ENCODE peak calls at places on chromosomes 7 and 10, in nine cellular contexts. One of them, this sample, is unnamed.

GRCh38 chr10:27525819-27526218 is 21.7 kb downstream of the RAB18 start:
- DNase-seq in stimulated activated CD4-positive, alpha-beta T cell treated with anti-CD3 and anti-CD28 coated beads, Interleukin-4, amount 100 ng/mL, for 4 hours: no peak
- DNase-seq in CD8-positive, alpha-beta memory T cell: no peak
- DNase-seq in GM13976: no peak
- DNase-seq in stimulated activated CD8-positive, alpha-beta memory T cell treated with anti-CD3 and anti-CD28 coated beads, Interleukin-2, amount 100 ng/mL, for 1 hour: no peak
- DNase-seq in dermis blood vessel endothelial cell: no peak
- DNase-seq in activated gamma-delta T cell: no peak
- DNase-seq in NT2/D1: no peak
- DNase-seq in NCI-H1105 treated with DMSO at 0.1 percent for 48 hours: no peak
- DNase-seq in this sample: no peak

GRCh38 chr7:99498546-99498944 is 1.5 kb downstream of the ZNF394 start:
- DNase-seq in stimulated activated CD4-positive, alpha-beta T cell treated with anti-CD3 and anti-CD28 coated beads, Interleukin-4, amount 100 ng/mL, for 4 hours: no peak
- DNase-seq in CD8-positive, alpha-beta memory T cell: no peak
- DNase-seq in GM13976: no peak
- DNase-seq in stimulated activated CD8-positive, alpha-beta memory T cell treated with anti-CD3 and anti-CD28 coated beads, Interleukin-2, amount 100 ng/mL, for 1 hour: no peak
- DNase-seq in dermis blood vessel endothelial cell: no peak
- DNase-seq in activated gamma-delta T cell: no peak
- DNase-seq in NT2/D1: no peak
- DNase-seq in NCI-H1105 treated with DMSO at 0.1 percent for 48 hours: no peak
- DNase-seq in this sample: no peak

GRCh38 chr10:84179059-84179710 is 5.6 kb downstream of the GPR15LG start:
- DNase-seq in stimulated activated CD4-positive, alpha-beta T cell treated with anti-CD3 and anti-CD28 coated beads, Interleukin-4, amount 100 ng/mL, for 4 hours: no peak
- DNase-seq in CD8-positive, alpha-beta memory T cell: peak; percentile 72
- DNase-seq in GM13976: peak; percentile 66
- DNase-seq in stimulated activated CD8-positive, alpha-beta memory T cell treated with anti-CD3 and anti-CD28 coated beads, Interleukin-2, amount 100 ng/mL, for 1 hour: no peak
- DNase-seq in dermis blood vessel endothelial cell: no peak
- DNase-seq in activated gamma-delta T cell: no peak
- DNase-seq in NT2/D1: no peak
- DNase-seq in NCI-H1105 treated with DMSO at 0.1 percent for 48 hours: peak; percentile 69
- DNase-seq in this sample: peak; percentile 24

GRCh38 chr10:55183993-55184392 is 383.0 kb upstream of the PCDH15 start:
- DNase-seq in stimulated activated CD4-positive, alpha-beta T cell treated with anti-CD3 and anti-CD28 coated beads, Interleukin-4, amount 100 ng/mL, for 4 hours: no peak
- DNase-seq in CD8-positive, alpha-beta memory T cell: no peak
- DNase-seq in GM13976: no peak
- DNase-seq in stimulated activated CD8-positive, alpha-beta memory T cell treated with anti-CD3 and anti-CD28 coated beads, Interleukin-2, amount 100 ng/mL, for 1 hour: no peak
- DNase-seq in dermis blood vessel endothelial cell: no peak
- DNase-seq in activated gamma-delta T cell: no peak
- DNase-seq in NT2/D1: no peak
- DNase-seq in NCI-H1105 treated with DMSO at 0.1 percent for 48 hours: no peak
- DNase-seq in this sample: no peak

GRCh38 chr7:42883950-42884349 is 27.9 kb downstream of the C7orf25 start:
- DNase-seq in stimulated activated CD4-positive, alpha-beta T cell treated with anti-CD3 and anti-CD28 coated beads, Interleukin-4, amount 100 ng/mL, for 4 hours: no peak
- DNase-seq in CD8-positive, alpha-beta memory T cell: no peak
- DNase-seq in GM13976: no peak
- DNase-seq in stimulated activated CD8-positive, alpha-beta memory T cell treated with anti-CD3 and anti-CD28 coated beads, Interleukin-2, amount 100 ng/mL, for 1 hour: no peak
- DNase-seq in dermis blood vessel endothelial cell: no peak
- DNase-seq in activated gamma-delta T cell: no peak
- DNase-seq in NT2/D1: no peak
- DNase-seq in NCI-H1105 treated with DMSO at 0.1 percent for 48 hours: no peak
- DNase-seq in this sample: no peak

GRCh38 chr7:55272328-55272727 is 92.8 kb upstream of the LANCL2 start:
- DNase-seq in stimulated activated CD4-positive, alpha-beta T cell treated with anti-CD3 and anti-CD28 coated beads, Interleukin-4, amount 100 ng/mL, for 4 hours: no peak
- DNase-seq in CD8-positive, alpha-beta memory T cell: no peak
- DNase-seq in GM13976: no peak
- DNase-seq in stimulated activated CD8-positive, alpha-beta memory T cell treated with anti-CD3 and anti-CD28 coated beads, Interleukin-2, amount 100 ng/mL, for 1 hour: no peak
- DNase-seq in dermis blood vessel endothelial cell: no peak
- DNase-seq in activated gamma-delta T cell: no peak
- DNase-seq in NT2/D1: no peak
- DNase-seq in NCI-H1105 treated with DMSO at 0.1 percent for 48 hours: no peak
- DNase-seq in this sample: no peak

GRCh38 chr7:127504715-127505114 is 80.7 kb downstream of the GCC1 start:
- DNase-seq in stimulated activated CD4-positive, alpha-beta T cell treated with anti-CD3 and anti-CD28 coated beads, Interleukin-4, amount 100 ng/mL, for 4 hours: peak; percentile 2
- DNase-seq in CD8-positive, alpha-beta memory T cell: peak; percentile 48
- DNase-seq in GM13976: peak; percentile 22
- DNase-seq in stimulated activated CD8-positive, alpha-beta memory T cell treated with anti-CD3 and anti-CD28 coated beads, Interleukin-2, amount 100 ng/mL, for 1 hour: no peak
- DNase-seq in dermis blood vessel endothelial cell: peak; percentile 35
- DNase-seq in activated gamma-delta T cell: no peak
- DNase-seq in NT2/D1: peak; percentile 32
- DNase-seq in NCI-H1105 treated with DMSO at 0.1 percent for 48 hours: no peak
- DNase-seq in this sample: no peak

GRCh38 chr7:82527831-82528230 is 84.3 kb upstream of the CACNA2D1 start:
- DNase-seq in stimulated activated CD4-positive, alpha-beta T cell treated with anti-CD3 and anti-CD28 coated beads, Interleukin-4, amount 100 ng/mL, for 4 hours: no peak
- DNase-seq in CD8-positive, alpha-beta memory T cell: no peak
- DNase-seq in GM13976: no peak
- DNase-seq in stimulated activated CD8-positive, alpha-beta memory T cell treated with anti-CD3 and anti-CD28 coated beads, Interleukin-2, amount 100 ng/mL, for 1 hour: no peak
- DNase-seq in dermis blood vessel endothelial cell: no peak
- DNase-seq in activated gamma-delta T cell: no peak
- DNase-seq in NT2/D1: no peak
- DNase-seq in NCI-H1105 treated with DMSO at 0.1 percent for 48 hours: no peak
- DNase-seq in this sample: no peak

GRCh38 chr7:114865564-114865963 is 56.3 kb upstream of the MDFIC start:
- DNase-seq in stimulated activated CD4-positive, alpha-beta T cell treated with anti-CD3 and anti-CD28 coated beads, Interleukin-4, amount 100 ng/mL, for 4 hours: peak; percentile 56
- DNase-seq in CD8-positive, alpha-beta memory T cell: peak; percentile 72
- DNase-seq in GM13976: peak; percentile 19
- DNase-seq in stimulated activated CD8-positive, alpha-beta memory T cell treated with anti-CD3 and anti-CD28 coated beads, Interleukin-2, amount 100 ng/mL, for 1 hour: peak; percentile 26
- DNase-seq in dermis blood vessel endothelial cell: peak; percentile 76
- DNase-seq in activated gamma-delta T cell: no peak
- DNase-seq in NT2/D1: peak; percentile 49
- DNase-seq in NCI-H1105 treated with DMSO at 0.1 percent for 48 hours: no peak
- DNase-seq in this sample: no peak

GRCh38 chr10:26627320-26627719 is 70.2 kb upstream of the PDSS1 start:
- DNase-seq in stimulated activated CD4-positive, alpha-beta T cell treated with anti-CD3 and anti-CD28 coated beads, Interleukin-4, amount 100 ng/mL, for 4 hours: no peak
- DNase-seq in CD8-positive, alpha-beta memory T cell: no peak
- DNase-seq in GM13976: no peak
- DNase-seq in stimulated activated CD8-positive, alpha-beta memory T cell treated with anti-CD3 and anti-CD28 coated beads, Interleukin-2, amount 100 ng/mL, for 1 hour: no peak
- DNase-seq in dermis blood vessel endothelial cell: no peak
- DNase-seq in activated gamma-delta T cell: no peak
- DNase-seq in NT2/D1: peak; percentile 25
- DNase-seq in NCI-H1105 treated with DMSO at 0.1 percent for 48 hours: no peak
- DNase-seq in this sample: no peak

GRCh38 chr10:59265140-59265539 is 88.7 kb downstream of the PHYHIPL start:
- DNase-seq in stimulated activated CD4-positive, alpha-beta T cell treated with anti-CD3 and anti-CD28 coated beads, Interleukin-4, amount 100 ng/mL, for 4 hours: no peak
- DNase-seq in CD8-positive, alpha-beta memory T cell: no peak
- DNase-seq in GM13976: no peak
- DNase-seq in stimulated activated CD8-positive, alpha-beta memory T cell treated with anti-CD3 and anti-CD28 coated beads, Interleukin-2, amount 100 ng/mL, for 1 hour: no peak
- DNase-seq in dermis blood vessel endothelial cell: no peak
- DNase-seq in activated gamma-delta T cell: no peak
- DNase-seq in NT2/D1: no peak
- DNase-seq in NCI-H1105 treated with DMSO at 0.1 percent for 48 hours: no peak
- DNase-seq in this sample: no peak

GRCh38 chr10:117544729-117545140 is 2.2 kb downstream of the EMX2 start:
- DNase-seq in stimulated activated CD4-positive, alpha-beta T cell treated with anti-CD3 and anti-CD28 coated beads, Interleukin-4, amount 100 ng/mL, for 4 hours: no peak
- DNase-seq in CD8-positive, alpha-beta memory T cell: no peak
- DNase-seq in GM13976: peak; percentile 22
- DNase-seq in stimulated activated CD8-positive, alpha-beta memory T cell treated with anti-CD3 and anti-CD28 coated beads, Interleukin-2, amount 100 ng/mL, for 1 hour: no peak
- DNase-seq in dermis blood vessel endothelial cell: no peak
- DNase-seq in activated gamma-delta T cell: no peak
- DNase-seq in NT2/D1: no peak
- DNase-seq in NCI-H1105 treated with DMSO at 0.1 percent for 48 hours: no peak
- DNase-seq in this sample: no peak

GRCh38 chr7:106766551-106766950 is 98.5 kb upstream of the PIK3CG start:
- DNase-seq in stimulated activated CD4-positive, alpha-beta T cell treated with anti-CD3 and anti-CD28 coated beads, Interleukin-4, amount 100 ng/mL, for 4 hours: no peak
- DNase-seq in CD8-positive, alpha-beta memory T cell: no peak
- DNase-seq in GM13976: no peak
- DNase-seq in stimulated activated CD8-positive, alpha-beta memory T cell treated with anti-CD3 and anti-CD28 coated beads, Interleukin-2, amount 100 ng/mL, for 1 hour: no peak
- DNase-seq in dermis blood vessel endothelial cell: no peak
- DNase-seq in activated gamma-delta T cell: no peak
- DNase-seq in NT2/D1: no peak
- DNase-seq in NCI-H1105 treated with DMSO at 0.1 percent for 48 hours: no peak
- DNase-seq in this sample: no peak

GRCh38 chr7:102916426-102916825 is 3.6 kb downstream of the LRRC17 start:
- DNase-seq in stimulated activated CD4-positive, alpha-beta T cell treated with anti-CD3 and anti-CD28 coated beads, Interleukin-4, amount 100 ng/mL, for 4 hours: no peak
- DNase-seq in CD8-positive, alpha-beta memory T cell: no peak
- DNase-seq in GM13976: no peak
- DNase-seq in stimulated activated CD8-positive, alpha-beta memory T cell treated with anti-CD3 and anti-CD28 coated beads, Interleukin-2, amount 100 ng/mL, for 1 hour: no peak
- DNase-seq in dermis blood vessel endothelial cell: peak; percentile 38
- DNase-seq in activated gamma-delta T cell: no peak
- DNase-seq in NT2/D1: no peak
- DNase-seq in NCI-H1105 treated with DMSO at 0.1 percent for 48 hours: no peak
- DNase-seq in this sample: no peak

GRCh38 chr10:26334932-26335573 is 103.1 kb upstream of the APBB1IP start:
- DNase-seq in stimulated activated CD4-positive, alpha-beta T cell treated with anti-CD3 and anti-CD28 coated beads, Interleukin-4, amount 100 ng/mL, for 4 hours: peak; percentile 52
- DNase-seq in CD8-positive, alpha-beta memory T cell: peak; percentile 76
- DNase-seq in GM13976: peak; percentile 64
- DNase-seq in stimulated activated CD8-positive, alpha-beta memory T cell treated with anti-CD3 and anti-CD28 coated beads, Interleukin-2, amount 100 ng/mL, for 1 hour: peak; percentile 37
- DNase-seq in dermis blood vessel endothelial cell: peak; percentile 50
- DNase-seq in activated gamma-delta T cell: no peak
- DNase-seq in NT2/D1: peak; percentile 56
- DNase-seq in NCI-H1105 treated with DMSO at 0.1 percent for 48 hours: peak; percentile 41
- DNase-seq in this sample: no peak

GRCh38 chr10:113961261-113961938 is 82.3 kb upstream of the ADRB1 start:
- DNase-seq in stimulated activated CD4-positive, alpha-beta T cell treated with anti-CD3 and anti-CD28 coated beads, Interleukin-4, amount 100 ng/mL, for 4 hours: peak; percentile 60
- DNase-seq in CD8-positive, alpha-beta memory T cell: peak; percentile 89
- DNase-seq in GM13976: peak; percentile 67
- DNase-seq in stimulated activated CD8-positive, alpha-beta memory T cell treated with anti-CD3 and anti-CD28 coated beads, Interleukin-2, amount 100 ng/mL, for 1 hour: peak; percentile 3
- DNase-seq in dermis blood vessel endothelial cell: no peak
- DNase-seq in activated gamma-delta T cell: no peak
- DNase-seq in NT2/D1: no peak
- DNase-seq in NCI-H1105 treated with DMSO at 0.1 percent for 48 hours: no peak
- DNase-seq in this sample: no peak

GRCh38 chr10:116097239-116097751 is 175.7 kb downstream of the GFRA1 start:
- DNase-seq in stimulated activated CD4-positive, alpha-beta T cell treated with anti-CD3 and anti-CD28 coated beads, Interleukin-4, amount 100 ng/mL, for 4 hours: no peak
- DNase-seq in CD8-positive, alpha-beta memory T cell: no peak
- DNase-seq in GM13976: no peak
- DNase-seq in stimulated activated CD8-positive, alpha-beta memory T cell treated with anti-CD3 and anti-CD28 coated beads, Interleukin-2, amount 100 ng/mL, for 1 hour: no peak
- DNase-seq in dermis blood vessel endothelial cell: no peak
- DNase-seq in activated gamma-delta T cell: no peak
- DNase-seq in NT2/D1: no peak
- DNase-seq in NCI-H1105 treated with DMSO at 0.1 percent for 48 hours: no peak
- DNase-seq in this sample: no peak

GRCh38 chr7:34339061-34339526 is 318.9 kb upstream of the NPSR1 start:
- DNase-seq in stimulated activated CD4-positive, alpha-beta T cell treated with anti-CD3 and anti-CD28 coated beads, Interleukin-4, amount 100 ng/mL, for 4 hours: no peak
- DNase-seq in CD8-positive, alpha-beta memory T cell: no peak
- DNase-seq in GM13976: no peak
- DNase-seq in stimulated activated CD8-positive, alpha-beta memory T cell treated with anti-CD3 and anti-CD28 coated beads, Interleukin-2, amount 100 ng/mL, for 1 hour: no peak
- DNase-seq in dermis blood vessel endothelial cell: no peak
- DNase-seq in activated gamma-delta T cell: no peak
- DNase-seq in NT2/D1: no peak
- DNase-seq in NCI-H1105 treated with DMSO at 0.1 percent for 48 hours: no peak
- DNase-seq in this sample: no peak

GRCh38 chr7:28088032-28088431 is 92.6 kb downstream of the JAZF1 start:
- DNase-seq in stimulated activated CD4-positive, alpha-beta T cell treated with anti-CD3 and anti-CD28 coated beads, Interleukin-4, amount 100 ng/mL, for 4 hours: no peak
- DNase-seq in CD8-positive, alpha-beta memory T cell: no peak
- DNase-seq in GM13976: no peak
- DNase-seq in stimulated activated CD8-positive, alpha-beta memory T cell treated with anti-CD3 and anti-CD28 coated beads, Interleukin-2, amount 100 ng/mL, for 1 hour: no peak
- DNase-seq in dermis blood vessel endothelial cell: no peak
- DNase-seq in activated gamma-delta T cell: no peak
- DNase-seq in NT2/D1: no peak
- DNase-seq in NCI-H1105 treated with DMSO at 0.1 percent for 48 hours: no peak
- DNase-seq in this sample: no peak

GRCh38 chr10:131131726-131132561 is 179.6 kb downstream of the TCERG1L start:
- DNase-seq in stimulated activated CD4-positive, alpha-beta T cell treated with anti-CD3 and anti-CD28 coated beads, Interleukin-4, amount 100 ng/mL, for 4 hours: no peak
- DNase-seq in CD8-positive, alpha-beta memory T cell: no peak
- DNase-seq in GM13976: no peak
- DNase-seq in stimulated activated CD8-positive, alpha-beta memory T cell treated with anti-CD3 and anti-CD28 coated beads, Interleukin-2, amount 100 ng/mL, for 1 hour: no peak
- DNase-seq in dermis blood vessel endothelial cell: no peak
- DNase-seq in activated gamma-delta T cell: no peak
- DNase-seq in NT2/D1: no peak
- DNase-seq in NCI-H1105 treated with DMSO at 0.1 percent for 48 hours: no peak
- DNase-seq in this sample: no peak